ENCODE peak calls at places on chromosomes 1 and 21, in four cellular contexts. A, I, U and P are unnamed samples.
A peak's percentile ranks its signal among the peaks of the same experiment; 100 is the strongest.

GRCh38 chr1:174211486-174211885 is 52.2 kb downstream of the RABGAP1L start:
- DNase-seq in I (no peak), A (no peak), U (no peak), P (no peak)

GRCh38 chr1:89166705-89167104 is 9.1 kb downstream of the GBP7 start:
- DNase-seq in A (no peak), I (no peak), U (no peak), P (no peak)

GRCh38 chr1:210347112-210347511 is 18.4 kb downstream of the HHAT start:
- DNase-seq in I (peak; percentile 48), A (no peak), U (no peak), P (no peak)

GRCh38 chr1:22780696-22781095 is 70.1 kb downstream of the EPHB2 start:
- DNase-seq in U (peak; percentile 16), A (no peak), I (no peak), P (peak; percentile 44)

GRCh38 chr1:150516050-150516591 is 569 bp downstream of the FALEC start:
- DNase-seq in I (no peak), U (no peak), A (no peak), P (no peak)

GRCh38 chr1:29280780-29281131 is 44.4 kb downstream of the PTPRU start:
- DNase-seq in U (peak; percentile 59), I (no peak), A (no peak), P (no peak)

GRCh38 chr1:225378880-225379279 is 49.0 kb downstream of the LBR start:
- DNase-seq in A (no peak), U (peak; percentile 65), I (no peak), P (no peak)

GRCh38 chr1:11132571-11133293 is 33.1 kb upstream of the EXOSC10 start:
- DNase-seq in U (no peak), A (no peak), I (no peak), P (no peak)

GRCh38 chr1:55257958-55258357 is 42.8 kb upstream of the USP24 start:
- DNase-seq in U (peak; percentile 35), A (no peak), I (peak; percentile 33), P (peak; percentile 47)

GRCh38 chr1:56645663-56646330 is 683 bp downstream of the PRKAA2 start:
- DNase-seq in I (no peak), U (no peak), A (no peak), P (no peak)

GRCh38 chr1:93347319-93347899 is 1.7 kb downstream of the DR1 start:
- DNase-seq in A (no peak), U (no peak), I (no peak), P (no peak)

GRCh38 chr1:57796609-57797008 is 372.7 kb upstream of the DAB1 start:
- DNase-seq in I (no peak), A (peak; percentile 20), U (no peak), P (no peak)

GRCh38 chr1:8303141-8303540 is 14.8 kb upstream of the SLC45A1 start:
- DNase-seq in I (no peak), A (no peak), U (peak; percentile 91), P (no peak)

GRCh38 chr21:42746593-42747266 is 93.3 kb downstream of the PDE9A start:
- DNase-seq in I (no peak), U (no peak), A (no peak), P (no peak)

GRCh38 chr1:212852105-212852688 is 4.7 kb upstream of the SPATA45 start:
- DNase-seq in I (no peak), U (no peak), A (no peak), P (no peak)

GRCh38 chr1:200081151-200081981 is 53.9 kb downstream of the NR5A2 start:
- DNase-seq in I (no peak), U (no peak), A (no peak), P (no peak)

GRCh38 chr1:23909412-23909811 is 3.8 kb downstream of the CNR2 start:
- DNase-seq in U (no peak), I (peak; percentile 60), A (no peak), P (no peak)
- TF ChIP-seq CTCF in U (no peak), I (no peak), A (no peak), P (no peak)

GRCh38 chr1:201982923-201983805 is 716 bp downstream of the RNPEP start:
- DNase-seq in A (peak; percentile 51), I (peak; percentile 76), U (peak; percentile 70), P (peak; percentile 65)
- TF ChIP-seq CTCF in A (no peak), I (no peak), U (peak; percentile 14), P (no peak)

GRCh38 chr1:155002479-155003226 is at the start of gene ZBTB7B:
- DNase-seq in I (peak; percentile 59), A (no peak), U (no peak), P (peak; percentile 74)

GRCh38 chr1:155000725-155001437 is 1.7 kb upstream of the ZBTB7B start:
- DNase-seq in U (peak; percentile 77), I (peak; percentile 96), A (peak; percentile 53), P (peak; percentile 83)

GRCh38 chr1:155001438-155001687 is 1.2 kb upstream of the ZBTB7B start:
- DNase-seq in I (no peak), U (no peak), A (no peak), P (no peak)

GRCh38 chr1:155003227-155003765 is 694 bp downstream of the ZBTB7B start:
- DNase-seq in I (peak; percentile 40), U (no peak), A (no peak), P (no peak)

GRCh38 chr1:155001688-155002474 is 721 bp upstream of the ZBTB7B start:
- DNase-seq in I (peak; percentile 98), A (peak; percentile 94), U (peak; percentile 99), P (peak; percentile 99)
- TF ChIP-seq CTCF in I (peak; percentile 74), A (peak; percentile 61), U (peak; percentile 50), P (peak; percentile 45)

GRCh38 chr1:68057050-68057449 is 6.6 kb upstream of the DIRAS3 start:
- DNase-seq in A (no peak), U (no peak), I (no peak), P (no peak)

GRCh38 chr1:68057564-68057963 is 7.1 kb upstream of the DIRAS3 start:
- DNase-seq in I (no peak), U (no peak), A (no peak), P (no peak)
- TF ChIP-seq CTCF in I (peak; percentile 15), U (no peak), A (peak; percentile 13), P (no peak)

GRCh38 chr1:220809704-220810103 is 23.0 kb downstream of the MTARC1 start:
- DNase-seq in U (no peak), I (no peak), A (no peak), P (no peak)

GRCh38 chr1:220810179-220810653 is 23.5 kb downstream of the MTARC1 start:
- DNase-seq in A (peak; percentile 69), U (peak; percentile 78), I (peak; percentile 46), P (peak; percentile 79)

GRCh38 chr1:220812308-220812707 is 25.6 kb downstream of the MTARC1 start:
- DNase-seq in I (no peak), A (no peak), U (no peak), P (no peak)

GRCh38 chr1:220811695-220812094 is 25.0 kb downstream of the MTARC1 start:
- DNase-seq in A (no peak), I (no peak), U (no peak), P (no peak)

DNA sequence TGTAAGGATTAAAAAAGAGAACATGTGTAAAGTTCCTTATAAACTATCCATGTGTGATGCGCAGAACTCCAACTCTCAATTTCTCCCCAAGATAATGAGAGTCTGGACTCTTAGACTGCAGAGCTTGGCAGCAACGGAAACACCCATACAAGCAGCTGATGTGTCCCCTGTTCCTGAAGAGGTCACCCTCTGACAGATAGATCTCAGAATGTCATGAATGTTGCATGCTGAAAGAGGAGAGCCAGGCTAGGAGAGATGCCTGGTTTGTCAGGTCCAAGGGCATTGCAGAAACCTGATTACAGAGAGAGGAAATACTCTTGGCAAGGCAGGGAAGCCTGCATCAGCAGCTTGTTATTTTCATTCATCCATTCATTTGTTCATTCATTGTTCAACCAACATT is 24.2 kb downstream of the MTARC1 start:
- DNase-seq in U (no peak), I (no peak), A (no peak), P (no peak)
- TF ChIP-seq CTCF in U (no peak), I (no peak), A (no peak), P (no peak)

DNA sequence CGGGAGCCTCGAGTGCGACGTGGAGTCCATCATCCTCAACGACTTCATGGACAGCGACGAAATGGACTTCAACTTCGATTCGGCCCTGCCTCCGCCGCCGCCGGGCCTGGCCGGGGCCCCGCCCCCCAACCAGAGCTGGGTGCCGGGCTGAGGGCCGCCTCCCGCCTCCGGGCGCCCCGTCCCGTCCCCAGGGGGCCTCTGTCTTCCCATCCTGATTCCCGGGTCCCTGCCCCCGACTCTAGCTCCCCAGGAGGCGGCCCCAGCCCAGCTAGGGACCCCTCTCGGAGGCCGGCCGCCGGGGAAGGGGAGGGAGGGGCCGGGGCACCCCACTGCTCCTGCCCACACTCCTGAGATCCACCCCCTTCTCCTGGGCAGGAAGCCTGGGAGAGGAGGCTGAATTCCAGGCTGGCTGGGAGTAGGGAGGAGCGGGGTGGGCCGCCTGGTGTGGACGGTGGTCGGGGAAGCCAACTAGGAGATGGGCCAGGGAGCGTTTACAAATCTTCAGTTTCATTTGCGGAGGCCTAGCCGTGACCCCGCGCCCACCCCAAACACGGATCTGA is 21.4 kb downstream of the FOXO6 start:
- DNase-seq in U (no peak), A (no peak), I (no peak), P (no peak)
- TF ChIP-seq CTCF in U (no peak), A (no peak), I (no peak), P (no peak)

GRCh38 chr1:59014827-59015226 is 231.0 kb upstream of the JUN start:
- DNase-seq in A (no peak), I (no peak), U (no peak), P (no peak)

GRCh38 chr1:59018446-59018845 is 234.6 kb upstream of the JUN start:
- DNase-seq in U (no peak), A (no peak), I (no peak), P (no peak)

GRCh38 chr1:59015708-59016107 is 231.9 kb upstream of the JUN start:
- DNase-seq in U (peak; percentile 88), I (no peak), A (peak; percentile 26), P (no peak)

GRCh38 chr1:59017501-59018231 is 233.8 kb upstream of the JUN start:
- DNase-seq in A (no peak), U (peak; percentile 36), I (no peak), P (no peak)

DNA sequence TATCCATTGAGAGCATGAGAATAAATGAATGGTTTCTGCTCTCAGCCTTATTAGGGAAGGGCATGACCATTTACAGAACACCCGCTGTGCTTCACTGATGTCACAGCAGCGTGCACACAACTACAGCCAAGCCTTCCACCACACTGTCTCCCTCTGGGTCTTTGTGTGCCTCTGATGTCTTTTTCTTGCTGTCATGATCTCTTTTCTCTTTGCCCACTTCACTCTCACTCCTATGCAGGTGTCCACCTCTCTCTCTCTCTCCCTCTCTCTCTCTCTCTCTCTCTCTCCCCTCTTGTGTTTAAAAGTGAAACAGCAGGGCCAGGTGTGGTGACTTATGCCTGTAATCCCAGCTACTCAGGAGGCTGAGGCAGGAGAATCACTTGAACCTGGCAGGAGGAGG is 232.5 kb upstream of the JUN start:
- DNase-seq in I (no peak), A (no peak), U (no peak), P (no peak)
- TF ChIP-seq CTCF in I (no peak), A (no peak), U (no peak), P (no peak)

GRCh38 chr1:178055779-178056471 is 38.0 kb upstream of the RASAL2 start:
- DNase-seq in A (no peak), U (peak; percentile 25), I (no peak), P (peak; percentile 69)
- TF ChIP-seq CTCF in A (no peak), U (peak; percentile 8), I (peak; percentile 28), P (peak; percentile 24)